ENCODE peak calls at places on chromosomes 11 and 22, in six cellular contexts. M, G, S, J, L and T are unnamed samples.

GRCh38 chr11:11409916-11410315 is 56.9 kb upstream of the CSNK2A3 start:
- DNase-seq in M (no peak), G (no peak), S (no peak), J (no peak), L (no peak), T (peak)

GRCh38 chr22:49553076-49553475 is 274.6 kb downstream of the BRD1 start:
- DNase-seq in M (no peak), G (no peak), S (peak), J (no peak), L (no peak), T (no peak)

GRCh38 chr22:41491379-41492100 is 22.6 kb downstream of the ACO2 start:
- DNase-seq in M (no peak), G (no peak), S (no peak), J (no peak), L (no peak), T (no peak)

GRCh38 chr11:123072279-123072678 is 10.3 kb upstream of the HSPA8 start:
- DNase-seq in M (no peak), G (no peak), S (no peak), J (no peak), L (no peak), T (peak)

GRCh38 chr11:78045851-78046485 is 17.7 kb upstream of the THRSP start:
- DNase-seq in M (peak), G (peak), S (peak), J (peak), L (peak), T (peak)

GRCh38 chr11:45674481-45675190 is 9.2 kb upstream of the CHST1 start:
- DNase-seq in M (no peak), G (no peak), S (no peak), J (no peak), L (no peak), T (no peak)

GRCh38 chr11:46382644-46383403 is 1.4 kb downstream of the MDK start:
- DNase-seq in M (peak), G (no peak), S (no peak), J (no peak), L (no peak), T (peak)

GRCh38 chr11:97201743-97202612 is 812.2 kb downstream of the JRKL start:
- DNase-seq in M (no peak), G (no peak), S (no peak), J (no peak), L (no peak), T (no peak)

GRCh38 chr11:23284626-23285025 is 424.4 kb upstream of the CCDC179 start:
- DNase-seq in M (no peak), G (no peak), S (no peak), J (no peak), L (no peak), T (no peak)

GRCh38 chr22:50486561-50487289 is at the start of gene MIOX:
- DNase-seq in M (no peak), G (no peak), S (no peak), J (no peak), L (no peak), T (no peak)

GRCh38 chr11:128938156-128938885 is 4.3 kb downstream of the TP53AIP1 start:
- DNase-seq in M (no peak), G (no peak), S (no peak), J (no peak), L (no peak), T (no peak)

GRCh38 chr22:40044870-40045834 is 50.4 kb downstream of the FAM83F start:
- DNase-seq in M (peak), G (peak), S (peak), J (no peak), L (peak), T (peak)

GRCh38 chr11:107740256-107740655 is 28.4 kb upstream of the SLN start:
- DNase-seq in M (no peak), G (no peak), S (no peak), J (no peak), L (no peak), T (no peak)

GRCh38 chr11:102940714-102941588 is 14.6 kb downstream of the MMP13 start:
- DNase-seq in M (peak), G (no peak), S (no peak), J (peak), L (peak), T (peak)

GRCh38 chr22:50584106-50585096 is 1.8 kb upstream of the CHKB start:
- DNase-seq in M (no peak), G (peak), S (no peak), J (no peak), L (no peak), T (no peak)

GRCh38 chr11:126637800-126638175 is 282.3 kb downstream of the ST3GAL4 start:
- DNase-seq in M (no peak), G (no peak), S (no peak), J (no peak), L (no peak), T (no peak)

GRCh38 chr11:119901657-119902577 is 172.9 kb upstream of the NECTIN1 start:
- DNase-seq in M (no peak), G (no peak), S (no peak), J (no peak), L (no peak), T (no peak)

GRCh38 chr22:27810566-27810965 is 9.0 kb upstream of the MN1 start:
- DNase-seq in M (no peak), G (no peak), S (no peak), J (no peak), L (no peak), T (peak)

GRCh38 chr11:117550466-117550865 is 222.8 kb downstream of the CEP164 start:
- DNase-seq in M (no peak), G (peak), S (no peak), J (no peak), L (no peak), T (no peak)

GRCh38 chr11:10858505-10859360 is 880 bp upstream of the ZBED5 start:
- DNase-seq in M (peak), G (peak), S (peak), J (peak), L (peak), T (peak)

GRCh38 chr22:26474687-26475086 is 8.9 kb downstream of the HPS4 start:
- DNase-seq in M (no peak), G (no peak), S (no peak), J (no peak), L (no peak), T (no peak)

GRCh38 chr11:133810766-133811165 is 34.5 kb downstream of the SPATA19 start:
- DNase-seq in M (no peak), G (no peak), S (no peak), J (no peak), L (no peak), T (no peak)

GRCh38 chr22:32957093-32957835 is 100.9 kb downstream of the SYN3 start:
- DNase-seq in M (no peak), G (no peak), S (no peak), J (no peak), L (no peak), T (no peak)

GRCh38 chr11:120142072-120142423 is 4.1 kb upstream of the TRIM29 start:
- DNase-seq in M (no peak), G (no peak), S (no peak), J (no peak), L (no peak), T (no peak)

GRCh38 chr11:94602430-94603372 is 35.5 kb downstream of the PIWIL4 start:
- DNase-seq in M (no peak), G (peak), S (peak), J (no peak), L (peak), T (no peak)

GRCh38 chr11:72381584-72382090 is 52.7 kb downstream of the CLPB start:
- DNase-seq in M (no peak), G (no peak), S (no peak), J (no peak), L (no peak), T (no peak)

GRCh38 chr11:71206186-71206585 is 46.2 kb downstream of the SHANK2 start:
- DNase-seq in M (no peak), G (peak), S (no peak), J (no peak), L (no peak), T (peak)

GRCh38 chr11:46071091-46071490 is 50.2 kb downstream of the PHF21A start:
- DNase-seq in M (no peak), G (no peak), S (no peak), J (no peak), L (no peak), T (no peak)

GRCh38 chr11:117392001-117392690 is 64.5 kb downstream of the CEP164 start:
- DNase-seq in M (no peak), G (no peak), S (peak), J (no peak), L (no peak), T (no peak)

GRCh38 chr11:64874308-64874707 is 4.1 kb downstream of the EHD1 start:
- DNase-seq in M (no peak), G (no peak), S (no peak), J (no peak), L (no peak), T (no peak)

GRCh38 chr22:25419247-25420113 is 145.0 kb upstream of the GRK3 start:
- DNase-seq in M (no peak), G (peak), S (no peak), J (no peak), L (no peak), T (peak)

GRCh38 chr11:116331381-116331780 is 441.4 kb downstream of the BUD13 start:
- DNase-seq in M (no peak), G (no peak), S (no peak), J (no peak), L (no peak), T (no peak)

GRCh38 chr11:86931965-86932332 is 23.2 kb downstream of the FZD4 start:
- DNase-seq in M (peak), G (no peak), S (no peak), J (no peak), L (no peak), T (no peak)

GRCh38 chr11:115845872-115846271 is 341.7 kb upstream of the CADM1 start:
- DNase-seq in M (no peak), G (no peak), S (no peak), J (no peak), L (no peak), T (no peak)

GRCh38 chr11:111465400-111465799 is 46.8 kb downstream of the BTG4 start:
- DNase-seq in M (no peak), G (no peak), S (no peak), J (no peak), L (no peak), T (no peak)

GRCh38 chr11:47355283-47356128 is 3.0 kb upstream of the MYBPC3 start:
- DNase-seq in M (peak), G (peak), S (peak), J (peak), L (peak), T (peak)

GRCh38 chr11:57711414-57712255 is at the start of gene MED19:
- DNase-seq in M (peak), G (peak), S (no peak), J (peak), L (peak), T (peak)

GRCh38 chr11:92225206-92225562 is 566 bp downstream of the FAT3 start:
- DNase-seq in M (no peak), G (no peak), S (no peak), J (no peak), L (no peak), T (no peak)

GRCh38 chr11:96154802-96155520 is 188.0 kb downstream of the MAML2 start:
- DNase-seq in M (no peak), G (no peak), S (no peak), J (no peak), L (no peak), T (no peak)

GRCh38 chr11:8698917-8699441 is 16.4 kb downstream of the RPL27A start:
- DNase-seq in M (no peak), G (no peak), S (peak), J (no peak), L (no peak), T (no peak)